ENCODE peak calls at places on chromosomes 5 and 9, in five cellular contexts. I is gastrocnemius medialis, N is cardiac muscle cell, A is heart left ventricle, D is psoas muscle. U is an unnamed sample.

GRCh38 chr5:122415481-122416120 is 103.6 kb downstream of the SNCAIP start:
- DNase-seq in I (no peak), N (peak; percentile 83), A (no peak), D (peak; percentile 46), U (peak; percentile 70)

GRCh38 chr9:37262410-37262809 is 142.0 kb downstream of the ZCCHC7 start:
- DNase-seq in I (no peak), N (peak; percentile 35), A (no peak), D (no peak), U (no peak)

GRCh38 chr5:30956251-30956650 is 237.2 kb upstream of the CDH6 start:
- DNase-seq in I (no peak), N (no peak), A (no peak), D (no peak), U (no peak)

GRCh38 chr5:96391921-96392320 is 41.1 kb downstream of the PCSK1 start:
- DNase-seq in I (no peak), N (no peak), A (no peak), D (no peak), U (no peak)

GRCh38 chr9:5834214-5834613 is 1.3 kb upstream of the ERMP1 start:
- DNase-seq in I (no peak), N (no peak), A (no peak), D (no peak), U (no peak)

GRCh38 chr5:115354246-115354645 is 57.8 kb upstream of the CCDC112 start:
- DNase-seq in I (no peak), N (no peak), A (no peak), D (no peak), U (no peak)

GRCh38 chr9:37575921-37576721 is at the start of gene FBXO10:
- DNase-seq in I (peak; percentile 53), N (peak; percentile 91), A (peak; percentile 85), D (peak; percentile 87), U (peak; percentile 82)

GRCh38 chr5:176360894-176361436 is 599 bp downstream of the KIAA1191 start:
- DNase-seq in I (no peak), N (no peak), A (peak; percentile 57), D (no peak), U (no peak)

GRCh38 chr9:127927457-127928231 is 2.9 kb downstream of the PIP5KL1 start:
- DNase-seq in I (no peak), N (peak; percentile 21), A (no peak), D (no peak), U (no peak)

GRCh38 chr5:13510616-13511015 is 433.9 kb downstream of the DNAH5 start:
- DNase-seq in I (no peak), N (no peak), A (no peak), D (no peak), U (no peak)

GRCh38 chr9:2017459-2018161 is 2.5 kb downstream of the SMARCA2 start:
- DNase-seq in I (peak; percentile 62), N (peak; percentile 63), A (peak; percentile 89), D (peak; percentile 89), U (peak; percentile 90)

GRCh38 chr5:1508679-1509290 is 15.0 kb downstream of the LPCAT1 start:
- DNase-seq in I (no peak), N (no peak), A (no peak), D (peak; percentile 46), U (peak; percentile 16)

GRCh38 chr9:131562032-131562959 is 17.0 kb downstream of the PRRT1B start:
- DNase-seq in I (no peak), N (no peak), A (no peak), D (no peak), U (no peak)

GRCh38 chr5:125302577-125302976 is 556.1 kb upstream of the ZNF608 start:
- DNase-seq in I (no peak), N (no peak), A (no peak), D (no peak), U (no peak)

GRCh38 chr9:86983260-86984255 is 36.3 kb upstream of the GAS1 start:
- DNase-seq in I (peak; percentile 13), N (no peak), A (no peak), D (peak; percentile 62), U (no peak)

GRCh38 chr5:142611154-142611553 is 74.7 kb downstream of the FGF1 start:
- DNase-seq in I (peak; percentile 12), N (peak; percentile 70), A (peak; percentile 71), D (peak; percentile 69), U (peak; percentile 78)

GRCh38 chr9:21030389-21031035 is 928 bp downstream of the HACD4 start:
- DNase-seq in I (no peak), N (no peak), A (no peak), D (no peak), U (no peak)

GRCh38 chr9:134188421-134189166 is 24.2 kb upstream of the RNU6ATAC start:
- DNase-seq in I (peak; percentile 1), N (no peak), A (peak; percentile 68), D (peak; percentile 64), U (peak; percentile 11)

GRCh38 chr9:115170674-115171073 is 52.7 kb upstream of the TNC start:
- DNase-seq in I (no peak), N (no peak), A (no peak), D (no peak), U (no peak)

GRCh38 chr9:101915479-101915878 is 177.0 kb upstream of the GRIN3A start:
- DNase-seq in I (no peak), N (no peak), A (no peak), D (no peak), U (no peak)

GRCh38 chr9:99085949-99086948 is 18.7 kb upstream of the TGFBR1 start:
- DNase-seq in I (peak; percentile 4), N (no peak), A (no peak), D (no peak), U (peak; percentile 76)

GRCh38 chr5:9715891-9716335 is 85.8 kb upstream of the TAS2R1 start:
- DNase-seq in I (no peak), N (no peak), A (no peak), D (no peak), U (no peak)

GRCh38 chr9:89619739-89620138 is 14.9 kb downstream of the GADD45G start:
- DNase-seq in I (no peak), N (no peak), A (no peak), D (no peak), U (no peak)

DNA sequence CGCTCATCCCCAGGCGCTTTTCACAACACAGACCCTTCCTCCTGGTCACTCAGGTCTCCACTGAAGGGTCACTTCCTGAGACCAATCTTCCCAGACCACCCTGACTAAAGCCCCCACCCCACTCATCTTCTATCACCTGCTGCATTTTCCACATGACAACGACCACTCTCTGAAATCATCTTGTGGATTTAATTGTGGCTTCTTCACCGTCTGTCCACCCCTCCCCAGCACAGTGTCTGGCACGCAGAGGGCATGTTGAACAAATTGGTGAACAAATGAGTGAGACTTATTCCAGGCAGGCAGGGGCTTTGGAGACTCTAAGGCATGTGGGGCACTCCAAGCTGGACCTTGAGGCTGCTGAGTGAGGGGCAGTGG is 8.8 kb downstream of the BARX1 start:
- DNase-seq in I (no peak), N (no peak), A (peak; percentile 11), D (no peak), U (no peak)
- H3K27me3 ChIP-seq in I (peaks cover 77% of the 10 kb centered on the region), N (peaks cover 100% of the 10 kb centered on the region), A (peaks cover 86% of the 10 kb centered on the region), D (peaks cover 84% of the 10 kb centered on the region), U (peaks cover 90% of the 10 kb centered on the region)

DNA sequence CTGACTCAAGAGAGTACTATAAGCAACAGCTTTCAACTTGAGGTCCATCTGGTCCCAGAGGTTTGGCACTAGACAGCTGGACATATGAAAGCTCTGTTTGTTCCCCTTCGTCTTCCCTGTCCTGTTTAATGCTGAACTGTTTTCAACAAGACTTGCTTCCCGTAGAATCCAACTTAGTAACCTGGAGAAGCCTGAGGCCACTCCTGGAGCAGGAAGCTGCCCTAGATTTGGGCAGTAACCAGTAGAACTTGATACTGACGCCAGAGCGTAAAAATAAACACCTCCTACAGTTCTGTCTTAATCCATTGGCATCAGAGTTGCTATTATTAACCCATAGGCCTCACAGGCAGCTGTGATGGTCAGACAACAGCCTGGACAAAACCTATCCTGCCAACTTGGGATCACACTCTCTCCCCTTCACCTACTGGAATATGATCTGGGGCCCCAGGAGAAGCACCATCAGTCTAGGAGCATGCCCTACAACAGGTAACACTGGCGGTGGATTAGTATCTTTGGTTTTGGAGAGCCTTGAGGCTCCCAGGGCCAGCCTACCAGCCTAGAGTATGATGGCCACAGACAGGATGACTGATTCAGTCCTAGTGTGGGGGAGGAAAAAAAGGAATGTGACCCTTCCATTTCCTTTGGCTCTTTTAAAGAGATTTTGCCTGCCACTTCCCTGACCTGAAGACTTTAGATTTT is 29.2 kb downstream of the RUSC2 start:
- DNase-seq in I (peak; percentile 77), N (no peak), A (no peak), D (no peak), U (no peak)
- H3K27me3 ChIP-seq in I (no peaks in the 10 kb centered on the region), N (no peaks in the 10 kb centered on the region), A (no peaks in the 10 kb centered on the region), D (no peaks in the 10 kb centered on the region), U (no peaks in the 10 kb centered on the region)

GRCh38 chr5:135193213-135194125 is 159.4 kb upstream of the PITX1 start:
- DNase-seq in I (no peak), N (peak; percentile 41), A (no peak), D (no peak), U (no peak)

GRCh38 chr5:135195267-135195603 is 161.2 kb upstream of the PITX1 start:
- DNase-seq in I (no peak), N (no peak), A (no peak), D (no peak), U (no peak)

GRCh38 chr5:135194573-135195266 is 160.7 kb upstream of the PITX1 start:
- DNase-seq in I (no peak), N (no peak), A (no peak), D (peak; percentile 57), U (no peak)

GRCh38 chr5:135194126-135194488 is 160.1 kb upstream of the PITX1 start:
- DNase-seq in I (no peak), N (peak; percentile 87), A (no peak), D (no peak), U (no peak)

GRCh38 chr5:135196483-135196882 is 162.5 kb upstream of the PITX1 start:
- DNase-seq in I (no peak), N (no peak), A (no peak), D (no peak), U (no peak)
- H3K27me3 ChIP-seq in I (no peaks in the 10 kb centered on the region), N (peaks cover 83% of the 10 kb centered on the region), A (peaks cover 3% of the 10 kb centered on the region), D (no peaks in the 10 kb centered on the region), U (no peaks in the 10 kb centered on the region)

GRCh38 chr9:105651806-105652205 is 10.5 kb upstream of the TAL2 start:
- DNase-seq in I (no peak), N (no peak), A (no peak), D (no peak), U (no peak)

GRCh38 chr9:105661011-105661410 is 1.2 kb upstream of the TAL2 start:
- DNase-seq in I (no peak), N (no peak), A (no peak), D (no peak), U (no peak)

GRCh38 chr9:105658351-105658750 is 3.9 kb upstream of the TAL2 start:
- DNase-seq in I (no peak), N (no peak), A (no peak), D (no peak), U (no peak)

DNA sequence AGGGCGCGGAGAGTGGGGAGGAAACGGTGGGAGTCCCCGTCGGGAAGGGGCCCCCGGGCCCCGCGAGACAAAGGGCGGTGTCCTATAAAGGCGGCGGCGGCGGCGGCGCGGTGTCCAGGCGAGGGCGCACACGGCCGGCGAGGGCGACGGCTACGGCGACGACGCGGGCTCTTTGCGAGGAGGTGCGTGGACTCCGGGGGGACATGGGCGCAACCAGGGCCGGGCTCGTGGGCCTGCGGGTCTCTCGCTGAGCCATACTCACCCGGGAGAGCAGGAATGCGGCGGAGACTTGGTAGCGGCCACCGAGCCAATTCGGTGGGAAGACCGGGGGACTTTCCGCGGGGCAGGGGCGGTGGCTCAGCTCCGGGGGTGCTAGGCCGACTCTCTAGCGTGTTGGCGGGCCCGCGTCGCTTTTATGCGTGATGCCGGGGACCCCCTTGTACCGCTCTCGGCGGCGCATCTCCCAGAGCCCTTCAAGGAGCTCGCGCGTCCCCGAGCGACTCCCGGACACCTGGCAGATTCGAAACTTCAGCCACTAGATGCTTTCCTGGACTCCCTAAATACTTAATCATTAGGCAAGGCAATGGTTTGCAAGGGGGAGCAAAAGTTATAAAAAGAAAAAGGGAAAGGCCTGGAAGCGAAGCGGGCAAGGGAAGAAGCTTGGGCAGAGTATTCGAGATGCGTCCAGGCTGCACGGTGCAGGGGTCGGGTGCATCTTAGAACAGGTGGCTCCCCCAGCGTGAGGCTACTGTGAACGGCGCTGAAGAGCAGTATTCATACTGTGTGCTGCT is 5.9 kb upstream of the TAL2 start:
- DNase-seq in I (peak; percentile 19), N (peak; percentile 65), A (peak; percentile 70), D (peak; percentile 80), U (no peak)
- H3K27me3 ChIP-seq in I (no peaks in the 10 kb centered on the region), N (peaks cover 65% of the 10 kb centered on the region), A (no peaks in the 10 kb centered on the region), D (no peaks in the 10 kb centered on the region), U (no peaks in the 10 kb centered on the region)